ENCODE peak calls at places on chromosomes 11 and 22, in four cellular contexts. U is PC-3, R is A549, Q is MM.1S. D is an unnamed sample. For H3K4me1, the result is how much of the 10 kb centered on the place peaks cover.

GRCh38 chr11:11808992-11809583 is 32.7 kb upstream of the USP47 start:
- DNase-seq in U (no peak), R (no peak), Q (no peak), D (no peak)

GRCh38 chr22:33823552-33823951 is 96.7 kb downstream of the LARGE1 start:
- DNase-seq in Q (no peak), U (no peak), R (peak), D (no peak)

GRCh38 chr11:14656536-14657457 is 13.2 kb downstream of the PDE3B start:
- DNase-seq in U (no peak), Q (no peak), R (no peak), D (peak)

GRCh38 chr11:106087815-106088435 is 10.5 kb downstream of the AASDHPPT start:
- DNase-seq in U (peak), R (peak), Q (peak), D (peak)

GRCh38 chr22:46052331-46052771 is 75.4 kb upstream of the WNT7B start:
- DNase-seq in R (no peak), Q (no peak), U (no peak), D (peak)

GRCh38 chr11:70070736-70071135 is 7.4 kb upstream of the ANO1 start:
- DNase-seq in Q (no peak), R (no peak), U (no peak), D (no peak)

GRCh38 chr11:44861829-44862545 is 88.7 kb downstream of the TP53I11 start:
- DNase-seq in R (peak), Q (peak), U (peak), D (peak)

GRCh38 chr11:35852056-35852455 is 91.8 kb upstream of the LDLRAD3 start:
- DNase-seq in R (no peak), Q (no peak), U (no peak), D (no peak)

GRCh38 chr11:46338636-46338987 is 8.7 kb upstream of the DGKZ start:
- DNase-seq in Q (no peak), R (no peak), U (peak), D (no peak)

GRCh38 chr11:1744879-1745700 is 5.3 kb downstream of the IFITM10 start:
- DNase-seq in R (no peak), Q (no peak), U (no peak), D (no peak)

GRCh38 chr22:19455033-19455432 is 7.5 kb upstream of the C22orf39 start:
- DNase-seq in Q (no peak), R (no peak), U (no peak), D (no peak)

GRCh38 chr11:44711772-44712608 is 14.8 kb upstream of the TSPAN18 start:
- DNase-seq in Q (no peak), U (no peak), R (no peak), D (no peak)

GRCh38 chr11:100855466-100856067 is 168.5 kb downstream of the ARHGAP42 start:
- DNase-seq in U (peak), R (peak), Q (peak), D (no peak)

GRCh38 chr22:24418786-24419479 is 8.5 kb upstream of the ADORA2A start:
- DNase-seq in U (no peak), R (no peak), Q (no peak), D (no peak)

GRCh38 chr22:47615051-47615450 is 852.6 kb downstream of the TBC1D22A start:
- DNase-seq in Q (no peak), R (no peak), U (no peak), D (no peak)

GRCh38 chr11:24005202-24005876 is 491.5 kb upstream of the LUZP2 start:
- DNase-seq in R (no peak), Q (no peak), U (no peak), D (no peak)

GRCh38 chr11:93668171-93668570 is 6.7 kb downstream of the CEP295 start:
- DNase-seq in Q (no peak), R (no peak), U (no peak), D (no peak)

GRCh38 chr11:109853156-109853776 is 239.9 kb upstream of the ZC3H12C start:
- DNase-seq in U (peak), Q (peak), R (peak), D (no peak)

GRCh38 chr11:45486461-45486860 is 179.0 kb downstream of the CHST1 start:
- DNase-seq in Q (no peak), U (no peak), R (no peak), D (no peak)

GRCh38 chr22:46436595-46437163 is 100.7 kb downstream of the CELSR1 start:
- DNase-seq in R (no peak), U (peak), Q (no peak), D (no peak)

GRCh38 chr22:41263704-41264103 is 22.3 kb downstream of the RANGAP1 start:
- DNase-seq in U (no peak), R (no peak), Q (no peak), D (no peak)

GRCh38 chr11:86660011-86660595 is 12.3 kb downstream of the ME3 start:
- DNase-seq in Q (no peak), U (peak), R (no peak), D (no peak)

GRCh38 chr22:41288245-41288946 is 2.4 kb upstream of the RANGAP1 start:
- DNase-seq in U (peak), Q (no peak), R (peak), D (peak)

GRCh38 chr11:76620471-76620870 is 50.1 kb downstream of the LRRC32 start:
- DNase-seq in U (peak), R (no peak), Q (no peak), D (no peak)

GRCh38 chr11:14357843-14358728 is 897 bp downstream of the RRAS2 start:
- DNase-seq in U (peak), Q (peak), R (peak), D (peak)

GRCh38 chr11:120954381-120954780 is 69.5 kb upstream of the TBCEL start:
- DNase-seq in U (no peak), Q (no peak), R (no peak), D (no peak)

GRCh38 chr11:12248330-12248729 is 129.0 kb upstream of the PARVA start:
- DNase-seq in Q (no peak), R (peak), U (peak), D (peak)

GRCh38 chr11:116180806-116181600 is 591.8 kb downstream of the BUD13 start:
- DNase-seq in U (no peak), R (no peak), Q (no peak), D (no peak)

GRCh38 chr11:832529-833113 is at the start of gene CD151:
- DNase-seq in U (peak), Q (peak), R (peak), D (peak)

GRCh38 chr11:102604011-102604410 is 21.1 kb downstream of the MMP20 start:
- DNase-seq in U (no peak), Q (no peak), R (no peak), D (no peak)

GRCh38 chr11:46202149-46202548 is 75.3 kb upstream of the CREB3L1 start:
- DNase-seq in R (no peak), Q (no peak), U (peak), D (no peak)

DNA sequence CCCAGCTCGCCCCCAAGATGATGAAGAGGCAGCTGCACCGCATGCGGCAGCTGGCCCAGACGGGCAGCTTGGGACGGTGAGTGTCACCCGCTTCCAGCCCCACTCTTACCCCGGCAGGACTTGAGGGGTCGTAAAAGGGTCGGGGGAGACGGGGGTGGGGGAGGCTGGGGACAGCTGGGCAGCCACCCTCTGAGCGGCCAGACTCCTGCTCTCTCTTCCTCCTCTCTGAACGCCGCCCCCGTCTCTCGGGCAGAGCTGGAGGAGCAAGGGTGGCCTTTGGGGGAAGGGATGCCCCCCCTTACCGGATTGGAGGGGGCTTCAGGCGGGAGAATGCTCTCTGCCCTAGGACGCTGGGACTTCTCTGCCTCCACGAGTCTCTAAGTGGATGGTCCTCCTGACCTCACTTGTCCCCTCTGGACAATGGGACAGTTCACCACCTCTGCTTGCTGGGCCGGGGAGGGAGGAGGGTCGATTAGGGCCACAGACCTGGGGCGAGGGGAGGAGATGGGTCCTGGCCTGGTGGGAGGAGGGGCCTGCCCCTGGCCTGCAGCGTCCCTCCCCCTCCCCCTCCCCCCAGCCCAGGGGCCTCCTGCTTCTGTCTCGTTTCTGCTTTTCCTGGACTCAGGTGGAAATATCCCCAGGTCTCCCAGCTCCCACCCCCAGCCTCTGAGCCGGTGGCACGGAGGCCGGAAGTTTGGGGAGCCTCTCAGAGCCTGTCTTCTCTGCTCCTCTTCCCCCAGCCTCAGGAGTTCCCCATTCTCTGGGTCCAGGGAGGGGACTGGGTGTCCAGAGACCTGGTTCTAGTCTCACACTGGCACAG is 512 bp downstream of the SH3BP1 start:
- DNase-seq in Q (no peak), R (no peak), U (no peak), D (no peak)
- H3K4me1 ChIP-seq in Q (under half), R (under half), U (under half), D (under half)

GRCh38 chr11:66288866-66289547 is at the start of gene YIF1A:
- DNase-seq in R (peak), Q (peak), U (peak), D (peak)
- TF ChIP-seq CTCF in R (no peak), Q (no peak), U (no peak), D (no peak)

DNA sequence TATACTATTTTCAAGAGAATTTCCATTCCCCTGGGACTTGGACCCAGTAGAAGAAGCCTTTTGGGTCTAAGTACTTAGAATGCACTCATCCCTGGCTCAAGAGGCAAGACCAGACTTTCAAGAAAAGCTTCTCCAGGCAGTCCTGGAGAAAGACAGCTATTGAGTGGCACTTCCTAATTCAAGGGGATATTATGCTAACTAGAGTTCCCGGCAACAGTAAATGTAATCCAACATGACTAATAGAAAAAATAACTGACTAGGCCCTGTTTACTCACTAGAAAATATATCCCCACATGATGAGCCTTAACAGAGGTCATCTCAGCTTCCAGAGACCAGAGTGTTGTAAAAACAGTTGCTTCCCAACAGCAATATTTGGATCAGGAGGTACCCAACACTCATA is 47.2 kb upstream of the AKIP1 start:
- DNase-seq in U (peak), R (no peak), Q (no peak), D (no peak)
- H3K27ac ChIP-seq in U (no peak), R (no peak), Q (no peak), D (no peak)

DNA sequence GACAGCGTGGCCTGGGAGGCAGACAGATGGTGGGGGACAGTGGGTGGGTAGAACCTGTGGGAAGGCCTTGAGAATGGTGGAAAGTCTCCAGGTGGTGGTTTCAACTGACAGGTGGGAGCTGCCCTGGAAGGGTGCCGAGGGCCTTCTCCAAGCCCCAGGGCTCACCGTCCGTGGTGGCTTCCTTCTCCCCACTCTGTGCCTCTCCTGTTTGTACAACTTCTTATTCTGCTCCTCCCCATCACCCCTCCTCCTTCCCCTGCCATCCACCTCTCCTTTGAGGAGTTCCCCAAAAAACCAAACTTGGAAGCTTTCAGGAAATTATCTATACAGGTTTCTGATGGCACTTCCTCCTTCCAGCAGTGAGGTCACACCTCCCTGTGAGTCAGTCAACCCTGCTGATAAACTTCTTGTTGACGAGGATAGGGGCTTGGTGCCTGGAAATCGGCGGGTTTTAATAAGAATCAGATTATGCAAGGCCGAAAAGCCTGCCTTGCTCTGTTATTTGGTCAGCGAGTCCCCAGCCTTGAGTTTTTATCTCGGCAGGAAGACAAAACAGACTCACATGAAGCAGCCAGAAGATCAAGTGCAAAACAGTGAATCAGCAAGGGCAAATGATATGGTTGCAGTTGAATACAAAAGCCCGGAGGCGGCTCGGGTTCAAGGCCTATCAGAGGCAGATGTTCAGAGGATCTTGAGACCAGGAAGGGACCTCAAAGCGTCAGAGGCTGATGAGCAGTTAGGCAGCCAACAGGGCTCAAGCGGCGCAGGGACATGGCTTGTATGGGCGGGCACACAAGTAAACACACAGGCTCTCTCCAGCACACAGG is 9.5 kb upstream of the ST3GAL4 start:
- DNase-seq in R (no peak), U (peak), Q (no peak), D (peak)
- H3K4me1 ChIP-seq in R (under half), U (under half), Q (under half), D (under half)

GRCh38 chr11:112085822-112086421 is 634 bp downstream of the TIMM8B start:
- DNase-seq in U (peak), Q (peak), R (peak), D (peak)

GRCh38 chr11:112087212-112087611 is 539 bp downstream of the SDHD start:
- DNase-seq in U (peak), Q (peak), R (no peak), D (no peak)

GRCh38 chr11:112082729-112083128 is 3.8 kb downstream of the TIMM8B start:
- DNase-seq in Q (no peak), R (no peak), U (peak), D (no peak)

GRCh38 chr11:112086422-112087191 is at the start of the genes SDHD and TIMM8B:
- DNase-seq in Q (peak), R (peak), U (peak), D (peak)
- TF ChIP-seq CTCF in Q (peak), R (no peak), U (peak), D (peak)

DNA sequence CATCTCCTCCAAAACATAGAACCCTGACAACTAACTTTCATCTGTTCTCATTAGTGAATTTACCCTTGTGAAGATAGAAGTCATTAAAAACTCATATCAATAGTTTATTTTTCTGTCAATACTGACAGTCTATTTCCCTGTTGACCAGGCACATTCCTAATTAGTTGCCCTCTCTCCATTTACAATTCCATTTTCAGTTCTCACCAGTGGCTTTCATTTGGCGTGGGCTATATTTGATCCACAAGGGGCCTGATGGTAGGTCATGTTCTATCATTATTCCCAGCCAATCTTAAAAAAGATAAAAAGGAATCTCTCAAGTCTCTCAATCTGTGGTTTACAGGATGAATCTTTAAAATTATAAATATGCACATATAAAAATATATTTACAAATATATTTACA is 3.9 kb upstream of the AKIP1 start:
- DNase-seq in R (no peak), U (no peak), Q (no peak), D (no peak)
- H3K27ac ChIP-seq in R (peak), U (peak), Q (no peak), D (no peak)

DNA sequence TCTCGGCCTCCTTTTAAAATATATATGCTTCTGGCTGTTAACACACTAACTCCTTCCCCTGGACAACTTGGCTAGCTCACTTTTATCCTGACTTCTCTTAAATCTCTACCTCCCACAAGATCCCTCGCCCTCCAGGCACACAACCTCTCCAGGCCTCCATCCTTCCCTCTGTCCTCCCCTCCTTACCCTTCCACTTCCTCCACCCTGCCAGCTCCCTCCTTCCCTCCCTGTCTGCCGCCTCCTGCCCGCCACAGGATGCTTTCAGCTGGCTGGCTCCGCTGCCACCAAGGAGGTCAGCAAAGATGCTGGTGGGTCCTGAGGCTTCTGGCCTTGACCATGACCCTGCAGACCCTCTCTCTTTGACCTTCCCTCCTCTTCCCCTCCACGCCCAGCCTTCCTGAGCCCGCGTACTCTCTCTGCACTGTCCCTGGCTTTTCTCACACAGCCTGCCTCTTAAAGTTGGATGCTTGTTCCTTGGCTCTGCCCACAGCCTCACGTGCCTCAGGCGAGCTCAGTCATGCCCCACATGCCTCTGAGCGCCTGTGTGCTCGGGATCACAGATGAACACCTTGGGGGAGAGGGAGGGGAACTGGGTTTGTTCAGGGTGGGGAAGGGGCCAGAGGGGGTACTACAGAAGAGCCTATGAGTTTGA is 6.7 kb downstream of the NFAM1 start:
- DNase-seq in U (no peak), R (no peak), Q (no peak), D (no peak)
- H3K4me1 ChIP-seq in U (under half), R (under half), Q (under half), D (under half)

GRCh38 chr11:61425367-61426131 is 4.2 kb downstream of the CPSF7 start:
- DNase-seq in Q (no peak), U (no peak), R (no peak), D (no peak)

GRCh38 chr11:61429691-61430582 is at the start of the genes CPSF7 and SDHAF2:
- DNase-seq in U (peak), R (peak), Q (peak), D (peak)

GRCh38 chr11:61429346-61429690 is 457 bp downstream of the CPSF7 start:
- DNase-seq in R (peak), U (peak), Q (peak), D (no peak)
- TF ChIP-seq CTCF in R (no peak), U (peak), Q (peak), D (no peak)